ENCODE peak calls at places on chromosomes 4 and X, in nine cellular contexts. One of them, this sample, is unnamed.
A peak's percentile ranks its signal among the peaks of the same experiment; 100 is the strongest.

GRCh38 chr4:165364452-165365080 is 14.2 kb upstream of the CPE start:
- DNase-seq in HFF-Myc: no peak
- DNase-seq in kidney epithelial cell: no peak
- DNase-seq in ovary: no peak
- DNase-seq in dorsolateral prefrontal cortex: no peak
- DNase-seq in fibroblast of mammary gland: peak; percentile 65
- DNase-seq in fibroblast of lung: peak; percentile 34
- DNase-seq in A549: no peak
- DNase-seq in thoracic aorta: no peak
- DNase-seq in this sample: no peak

GRCh38 chr4:138910914-138911336 is 104.7 kb upstream of the NOCT start:
- DNase-seq in HFF-Myc: peak; percentile 42
- DNase-seq in kidney epithelial cell: peak; percentile 88
- DNase-seq in ovary: peak; percentile 59
- DNase-seq in dorsolateral prefrontal cortex: peak; percentile 79
- DNase-seq in fibroblast of mammary gland: peak; percentile 70
- DNase-seq in fibroblast of lung: peak; percentile 90
- DNase-seq in A549: peak; percentile 57
- DNase-seq in thoracic aorta: peak; percentile 25
- DNase-seq in this sample: no peak

GRCh38 chr4:61583696-61584095 is 383.6 kb downstream of the ADGRL3 start:
- DNase-seq in HFF-Myc: no peak
- DNase-seq in kidney epithelial cell: peak; percentile 61
- DNase-seq in ovary: no peak
- DNase-seq in dorsolateral prefrontal cortex: no peak
- DNase-seq in fibroblast of mammary gland: no peak
- DNase-seq in fibroblast of lung: no peak
- DNase-seq in A549: no peak
- DNase-seq in thoracic aorta: no peak
- DNase-seq in this sample: no peak

GRCh38 chr4:57442834-57443291 is 332.7 kb upstream of the IGFBP7 start:
- DNase-seq in HFF-Myc: peak; percentile 2
- DNase-seq in kidney epithelial cell: no peak
- DNase-seq in ovary: no peak
- DNase-seq in dorsolateral prefrontal cortex: peak; percentile 63
- DNase-seq in fibroblast of mammary gland: peak; percentile 31
- DNase-seq in fibroblast of lung: peak; percentile 33
- DNase-seq in A549: peak; percentile 18
- DNase-seq in thoracic aorta: no peak
- DNase-seq in this sample: no peak

GRCh38 chr4:106594291-106594952 is 225.8 kb upstream of the GIMD1 start:
- DNase-seq in HFF-Myc: no peak
- DNase-seq in kidney epithelial cell: no peak
- DNase-seq in ovary: no peak
- DNase-seq in dorsolateral prefrontal cortex: no peak
- DNase-seq in fibroblast of mammary gland: peak; percentile 19
- DNase-seq in fibroblast of lung: no peak
- DNase-seq in A549: no peak
- DNase-seq in thoracic aorta: no peak
- DNase-seq in this sample: no peak

GRCh38 chr4:24856586-24856985 is 56.3 kb downstream of the CCDC149 start:
- DNase-seq in HFF-Myc: peak; percentile 54
- DNase-seq in kidney epithelial cell: no peak
- DNase-seq in ovary: no peak
- DNase-seq in dorsolateral prefrontal cortex: no peak
- DNase-seq in fibroblast of mammary gland: peak; percentile 75
- DNase-seq in fibroblast of lung: peak; percentile 68
- DNase-seq in A549: no peak
- DNase-seq in thoracic aorta: peak; percentile 37
- DNase-seq in this sample: peak; percentile 38

GRCh38 chr4:155974476-155974749 is 20.7 kb upstream of the CTSO start:
- DNase-seq in HFF-Myc: no peak
- DNase-seq in kidney epithelial cell: no peak
- DNase-seq in ovary: no peak
- DNase-seq in dorsolateral prefrontal cortex: no peak
- DNase-seq in fibroblast of mammary gland: no peak
- DNase-seq in fibroblast of lung: no peak
- DNase-seq in A549: no peak
- DNase-seq in thoracic aorta: no peak
- DNase-seq in this sample: peak; percentile 46

GRCh38 chr4:164935363-164935762 is 42.1 kb downstream of the TRIM61 start:
- DNase-seq in HFF-Myc: no peak
- DNase-seq in kidney epithelial cell: no peak
- DNase-seq in ovary: no peak
- DNase-seq in dorsolateral prefrontal cortex: no peak
- DNase-seq in fibroblast of mammary gland: no peak
- DNase-seq in fibroblast of lung: no peak
- DNase-seq in A549: no peak
- DNase-seq in thoracic aorta: no peak
- DNase-seq in this sample: peak; percentile 40

GRCh38 chrX:14630724-14631123 is 101.4 kb downstream of the GLRA2 start:
- DNase-seq in HFF-Myc: no peak
- DNase-seq in kidney epithelial cell: no peak
- DNase-seq in ovary: no peak
- DNase-seq in dorsolateral prefrontal cortex: no peak
- DNase-seq in fibroblast of mammary gland: no peak
- DNase-seq in fibroblast of lung: no peak
- DNase-seq in A549: no peak
- DNase-seq in thoracic aorta: no peak
- DNase-seq in this sample: no peak
- TF ChIP-seq CTCF in HFF-Myc: no peak
- TF ChIP-seq CTCF in kidney epithelial cell: no peak
- TF ChIP-seq CTCF in ovary: no peak
- TF ChIP-seq CTCF in dorsolateral prefrontal cortex: no peak
- TF ChIP-seq CTCF in fibroblast of mammary gland: no peak
- TF ChIP-seq CTCF in fibroblast of lung: no peak
- TF ChIP-seq CTCF in A549: no peak
- TF ChIP-seq CTCF in thoracic aorta: no peak
- TF ChIP-seq CTCF in this sample: peak; percentile 4

GRCh38 chr4:153787156-153787555 is 1.7 kb downstream of the SFRP2 start:
- DNase-seq in HFF-Myc: no peak
- DNase-seq in kidney epithelial cell: no peak
- DNase-seq in ovary: no peak
- DNase-seq in dorsolateral prefrontal cortex: no peak
- DNase-seq in fibroblast of mammary gland: peak; percentile 55
- DNase-seq in fibroblast of lung: no peak
- DNase-seq in A549: no peak
- DNase-seq in thoracic aorta: no peak
- DNase-seq in this sample: no peak
- H3K4me3 ChIP-seq in HFF-Myc: no peak overlapping the region
- H3K4me3 ChIP-seq in kidney epithelial cell: no peak overlapping the region
- H3K4me3 ChIP-seq in ovary: no peak overlapping the region
- H3K4me3 ChIP-seq in dorsolateral prefrontal cortex: no peak overlapping the region
- H3K4me3 ChIP-seq in fibroblast of mammary gland: peak overlapping the region; percentile 60
- H3K4me3 ChIP-seq in fibroblast of lung: no peak overlapping the region
- H3K4me3 ChIP-seq in A549: no peak overlapping the region
- H3K4me3 ChIP-seq in thoracic aorta: no peak overlapping the region
- H3K4me3 ChIP-seq in this sample: no peak overlapping the region

GRCh38 chrX:132568291-132568690 is 79.5 kb upstream of the MBNL3 start:
- DNase-seq in HFF-Myc: no peak
- DNase-seq in kidney epithelial cell: no peak
- DNase-seq in ovary: no peak
- DNase-seq in dorsolateral prefrontal cortex: no peak
- DNase-seq in fibroblast of mammary gland: no peak
- DNase-seq in fibroblast of lung: no peak
- DNase-seq in A549: no peak
- DNase-seq in thoracic aorta: no peak
- DNase-seq in this sample: no peak
- TF ChIP-seq CTCF in HFF-Myc: no peak
- TF ChIP-seq CTCF in kidney epithelial cell: no peak
- TF ChIP-seq CTCF in ovary: no peak
- TF ChIP-seq CTCF in dorsolateral prefrontal cortex: no peak
- TF ChIP-seq CTCF in fibroblast of mammary gland: no peak
- TF ChIP-seq CTCF in fibroblast of lung: no peak
- TF ChIP-seq CTCF in A549: no peak
- TF ChIP-seq CTCF in thoracic aorta: no peak
- TF ChIP-seq CTCF in this sample: no peak

GRCh38 chr4:89054627-89055026 is 2.4 kb downstream of the FAM13A start:
- DNase-seq in HFF-Myc: no peak
- DNase-seq in kidney epithelial cell: no peak
- DNase-seq in ovary: no peak
- DNase-seq in dorsolateral prefrontal cortex: no peak
- DNase-seq in fibroblast of mammary gland: no peak
- DNase-seq in fibroblast of lung: no peak
- DNase-seq in A549: no peak
- DNase-seq in thoracic aorta: no peak
- DNase-seq in this sample: no peak
- H3K4me3 ChIP-seq in HFF-Myc: peak overlapping the region; percentile 58
- H3K4me3 ChIP-seq in kidney epithelial cell: no peak overlapping the region
- H3K4me3 ChIP-seq in ovary: no peak overlapping the region
- H3K4me3 ChIP-seq in dorsolateral prefrontal cortex: no peak overlapping the region
- H3K4me3 ChIP-seq in fibroblast of mammary gland: no peak overlapping the region
- H3K4me3 ChIP-seq in fibroblast of lung: peak overlapping the region; percentile 68
- H3K4me3 ChIP-seq in A549: no peak overlapping the region
- H3K4me3 ChIP-seq in thoracic aorta: peak overlapping the region; percentile 70
- H3K4me3 ChIP-seq in this sample: no peak overlapping the region

DNA sequence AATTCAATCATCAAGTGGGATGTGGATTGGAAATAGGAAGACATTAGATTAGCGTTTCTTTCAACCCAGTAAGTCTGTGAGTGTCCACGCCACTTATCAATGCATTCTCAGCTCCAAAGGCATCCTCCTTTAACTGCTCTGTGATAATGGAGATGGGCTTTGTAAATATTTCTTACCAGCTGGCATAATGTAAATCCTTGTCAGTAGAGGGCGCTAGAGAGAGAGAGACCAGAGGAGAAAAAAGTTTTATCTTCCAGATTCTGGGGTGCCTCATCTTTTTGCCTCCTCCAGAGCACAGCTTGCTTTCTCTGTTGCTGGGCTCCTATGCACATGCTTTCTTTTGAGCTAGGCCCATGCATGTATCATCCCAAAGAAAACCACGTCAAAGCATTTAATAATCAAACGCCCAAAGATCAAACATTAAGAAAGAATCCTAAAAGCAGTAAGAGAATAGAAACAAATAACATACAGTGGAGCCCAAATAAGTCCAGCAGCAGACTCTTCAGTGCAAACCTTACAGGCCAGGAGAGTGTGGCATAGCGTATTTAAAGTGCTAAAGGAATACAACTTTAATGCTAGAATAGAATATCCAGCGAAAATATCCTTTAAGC is 9.6 kb upstream of the MTMR1 start:
- DNase-seq in HFF-Myc: peak; percentile 20
- DNase-seq in kidney epithelial cell: no peak
- DNase-seq in ovary: no peak
- DNase-seq in dorsolateral prefrontal cortex: no peak
- DNase-seq in fibroblast of mammary gland: peak; percentile 51
- DNase-seq in fibroblast of lung: peak; percentile 49
- DNase-seq in A549: peak; percentile 35
- DNase-seq in thoracic aorta: no peak
- DNase-seq in this sample: no peak
- TF ChIP-seq CTCF in HFF-Myc: peak; percentile 49
- TF ChIP-seq CTCF in kidney epithelial cell: peak; percentile 44
- TF ChIP-seq CTCF in ovary: no peak
- TF ChIP-seq CTCF in dorsolateral prefrontal cortex: peak; percentile 39
- TF ChIP-seq CTCF in fibroblast of mammary gland: peak; percentile 44
- TF ChIP-seq CTCF in fibroblast of lung: peak; percentile 32
- TF ChIP-seq CTCF in A549: peak; percentile 59
- TF ChIP-seq CTCF in thoracic aorta: peak; percentile 51
- TF ChIP-seq CTCF in this sample: peak; percentile 51

DNA sequence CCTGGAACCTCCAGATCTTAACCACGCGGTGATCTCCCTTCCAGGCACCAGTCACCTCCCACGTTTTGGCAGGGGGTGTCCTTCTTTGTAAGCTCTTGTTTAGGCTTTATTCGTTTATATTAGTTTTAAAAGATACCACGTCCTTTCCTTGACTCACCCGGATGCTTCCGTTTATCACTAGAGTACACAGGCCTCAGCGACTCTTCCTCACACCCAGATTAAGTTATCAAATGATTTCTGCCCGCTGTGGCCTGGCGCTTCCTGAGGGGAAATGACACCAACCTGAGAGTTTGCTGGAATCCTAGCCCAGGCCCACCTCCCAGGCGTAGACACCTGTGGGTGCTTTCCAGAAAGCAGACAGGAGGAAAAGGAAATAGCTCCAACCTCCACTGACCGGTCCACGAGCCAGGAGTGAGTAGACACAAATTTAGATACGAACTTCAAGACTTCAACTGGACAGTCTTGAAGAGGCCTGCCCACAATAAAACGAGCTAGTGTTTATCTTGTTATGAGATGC is 756 bp upstream of the ADAMTS3 start:
- DNase-seq in HFF-Myc: no peak
- DNase-seq in kidney epithelial cell: no peak
- DNase-seq in ovary: peak; percentile 61
- DNase-seq in dorsolateral prefrontal cortex: no peak
- DNase-seq in fibroblast of mammary gland: no peak
- DNase-seq in fibroblast of lung: no peak
- DNase-seq in A549: no peak
- DNase-seq in thoracic aorta: no peak
- DNase-seq in this sample: no peak
- H3K4me3 ChIP-seq in HFF-Myc: peak overlapping the region; percentile 68
- H3K4me3 ChIP-seq in kidney epithelial cell: peak overlapping the region; percentile 56
- H3K4me3 ChIP-seq in ovary: peak overlapping the region; percentile 59
- H3K4me3 ChIP-seq in dorsolateral prefrontal cortex: peak overlapping the region; percentile 66
- H3K4me3 ChIP-seq in fibroblast of mammary gland: peak overlapping the region; percentile 80
- H3K4me3 ChIP-seq in fibroblast of lung: peak overlapping the region; percentile 81
- H3K4me3 ChIP-seq in A549: no peak overlapping the region
- H3K4me3 ChIP-seq in thoracic aorta: peak overlapping the region; percentile 92
- H3K4me3 ChIP-seq in this sample: no peak overlapping the region

This sample was measured in GM12864.